ENCODE peak calls at places on chromosome 9, in seven cellular contexts. S is epithelial cell of esophagus, N is stomach, U is HCT116, I is astrocyte of the spinal cord, Y is AG04449, G is A549. X is an unnamed sample.

GRCh38 chr9:93592389-93593021 is 16.1 kb downstream of the PHF2 start:
- DNase-seq in S (no peak), N (no peak), U (peak), I (peak), Y (no peak), G (no peak), X (no peak)

GRCh38 chr9:88533951-88534455 is 975 bp upstream of the NXNL2 start:
- DNase-seq in S (peak), N (peak), U (no peak), I (peak), Y (no peak), G (peak), X (peak)

GRCh38 chr9:98104445-98104881 is 14.6 kb downstream of the TRIM14 start:
- DNase-seq in S (no peak), N (no peak), U (no peak), I (no peak), Y (no peak), G (no peak), X (no peak)

GRCh38 chr9:112338561-112338960 is 5.1 kb upstream of the PTBP3 start:
- DNase-seq in S (peak), N (no peak), U (peak), I (peak), Y (peak), G (peak), X (no peak)

GRCh38 chr9:125633116-125633743 is 73.8 kb downstream of the MAPKAP1 start:
- DNase-seq in S (peak), N (peak), U (no peak), I (no peak), Y (no peak), G (no peak), X (peak)

GRCh38 chr9:16386579-16387077 is 483.8 kb downstream of the BNC2 start:
- DNase-seq in S (no peak), N (no peak), U (no peak), I (no peak), Y (no peak), G (no peak), X (no peak)

GRCh38 chr9:100091650-100092049 is 7.2 kb downstream of the ERP44 start:
- DNase-seq in S (no peak), N (no peak), U (no peak), I (no peak), Y (no peak), G (no peak), X (no peak)

GRCh38 chr9:100579665-100580064 is 1.8 kb downstream of the CAVIN4 start:
- DNase-seq in S (no peak), N (no peak), U (no peak), I (no peak), Y (no peak), G (no peak), X (no peak)

GRCh38 chr9:33447404-33448158 is at the start of gene AQP3:
- DNase-seq in S (peak), N (peak), U (no peak), I (peak), Y (no peak), G (peak), X (peak)

GRCh38 chr9:68538200-68538599 is 2.5 kb downstream of the TMEM252 start:
- DNase-seq in S (no peak), N (no peak), U (no peak), I (no peak), Y (no peak), G (no peak), X (no peak)

GRCh38 chr9:90999425-91000397 is 198.1 kb downstream of the SYK start:
- DNase-seq in S (peak), N (no peak), U (no peak), I (no peak), Y (peak), G (no peak), X (peak)

GRCh38 chr9:88920645-88921044 is 70.6 kb upstream of the S1PR3 start:
- DNase-seq in S (peak), N (no peak), U (no peak), I (no peak), Y (no peak), G (no peak), X (no peak)

GRCh38 chr9:120702075-120702474 is 12.2 kb downstream of the MEGF9 start:
- DNase-seq in S (peak), N (no peak), U (no peak), I (no peak), Y (no peak), G (no peak), X (no peak)

GRCh38 chr9:136185596-136185995 is 19.3 kb downstream of the LHX3 start:
- DNase-seq in S (no peak), N (no peak), U (no peak), I (no peak), Y (no peak), G (no peak), X (no peak)

GRCh38 chr9:18596920-18597319 is 123.0 kb downstream of the ADAMTSL1 start:
- DNase-seq in S (peak), N (no peak), U (no peak), I (no peak), Y (peak), G (no peak), X (no peak)

GRCh38 chr9:98365227-98365669 is 109.8 kb upstream of the TBC1D2 start:
- DNase-seq in S (peak), N (no peak), U (peak), I (no peak), Y (no peak), G (no peak), X (no peak)

GRCh38 chr9:121285835-121286687 is 18.1 kb downstream of the GSN start:
- DNase-seq in S (peak), N (peak), U (peak), I (peak), Y (no peak), G (no peak), X (peak)

GRCh38 chr9:80491086-80491749 is 919.5 kb downstream of the TLE4 start:
- DNase-seq in S (no peak), N (no peak), U (no peak), I (no peak), Y (no peak), G (no peak), X (no peak)

GRCh38 chr9:1434082-1434481 is 383.9 kb downstream of the DMRT2 start:
- DNase-seq in S (peak), N (no peak), U (no peak), I (no peak), Y (no peak), G (peak), X (no peak)

GRCh38 chr9:73132034-73132776 is 19.5 kb upstream of the ANXA1 start:
- DNase-seq in S (peak), N (peak), U (no peak), I (peak), Y (no peak), G (no peak), X (peak)

GRCh38 chr9:108521063-108521462 is 334.7 kb downstream of the ACTL7B start:
- DNase-seq in S (peak), N (no peak), U (no peak), I (peak), Y (no peak), G (no peak), X (no peak)

GRCh38 chr9:109381011-109381729 is 60.3 kb upstream of the EPB41L4B start:
- DNase-seq in S (peak), N (no peak), U (no peak), I (peak), Y (no peak), G (no peak), X (no peak)

GRCh38 chr9:136409557-136410455 is 608 bp downstream of the ENTR1 start:
- DNase-seq in S (peak), N (peak), U (no peak), I (no peak), Y (no peak), G (peak), X (peak)

GRCh38 chr9:22214497-22215031 is 205.5 kb upstream of the CDKN2B start:
- DNase-seq in S (peak), N (no peak), U (no peak), I (peak), Y (no peak), G (no peak), X (peak)

GRCh38 chr9:34332370-34332964 is 3.1 kb downstream of the NUDT2 start:
- DNase-seq in S (peak), N (no peak), U (peak), I (peak), Y (no peak), G (peak), X (no peak)

GRCh38 chr9:101536938-101537337 is 3.3 kb downstream of the RNF20 start:
- DNase-seq in S (peak), N (no peak), U (no peak), I (peak), Y (no peak), G (no peak), X (no peak)

GRCh38 chr9:136927343-136928261 is 16.9 kb downstream of the FBXW5 start:
- DNase-seq in S (no peak), N (no peak), U (no peak), I (peak), Y (no peak), G (no peak), X (no peak)

GRCh38 chr9:112047538-112048066 is 127.5 kb downstream of the SUSD1 start:
- DNase-seq in S (peak), N (no peak), U (no peak), I (no peak), Y (no peak), G (no peak), X (no peak)

GRCh38 chr9:98333703-98334582 is 78.5 kb upstream of the TBC1D2 start:
- DNase-seq in S (peak), N (no peak), U (peak), I (peak), Y (no peak), G (no peak), X (no peak)

GRCh38 chr9:70533492-70533891 is 119.0 kb upstream of the KLF9 start:
- DNase-seq in S (no peak), N (no peak), U (no peak), I (no peak), Y (no peak), G (no peak), X (no peak)

GRCh38 chr9:96137666-96138429 is 164.1 kb downstream of the HSD17B3 start:
- DNase-seq in S (no peak), N (no peak), U (no peak), I (no peak), Y (no peak), G (no peak), X (no peak)

GRCh38 chr9:130054428-130054786 is 701 bp downstream of the GPR107 start:
- DNase-seq in S (no peak), N (no peak), U (no peak), I (no peak), Y (no peak), G (no peak), X (no peak)

GRCh38 chr9:130053109-130053503 is 600 bp upstream of the GPR107 start:
- DNase-seq in S (no peak), N (no peak), U (no peak), I (no peak), Y (no peak), G (no peak), X (no peak)

GRCh38 chr9:130054820-130055219 is 1.1 kb downstream of the GPR107 start:
- DNase-seq in S (no peak), N (no peak), U (no peak), I (no peak), Y (no peak), G (no peak), X (no peak)

GRCh38 chr9:130051855-130052254 is 1.9 kb upstream of the GPR107 start:
- DNase-seq in S (peak), N (no peak), U (no peak), I (no peak), Y (no peak), G (no peak), X (no peak)

GRCh38 chr9:130053504-130054427 is at the start of gene GPR107:
- DNase-seq in S (peak), N (peak), U (peak), I (peak), Y (no peak), G (peak), X (peak)
- TF ChIP-seq CTCF in S (no peak), N (no peak), U (no peak), I (no peak), Y (no peak), G (no peak), X (no peak)

GRCh38 chr9:23850242-23851023 is 24.4 kb upstream of the ELAVL2 start:
- DNase-seq in S (peak), N (no peak), U (no peak), I (peak), Y (no peak), G (no peak), X (no peak)
- H3K4me3 ChIP-seq in S (peak), N (peak), U (no peak), I (peak), Y (peak), G (peak), X (no peak)

GRCh38 chr9:105246656-105247162 is 2.3 kb downstream of the SLC44A1 start:
- DNase-seq in S (no peak), N (no peak), U (no peak), I (no peak), Y (no peak), G (no peak), X (no peak)

GRCh38 chr9:105244274-105244995 is at the start of gene SLC44A1:
- DNase-seq in S (peak), N (peak), U (peak), I (peak), Y (peak), G (peak), X (peak)

GRCh38 chr9:105245720-105246161 is 1.3 kb downstream of the SLC44A1 start:
- DNase-seq in S (no peak), N (no peak), U (no peak), I (no peak), Y (no peak), G (no peak), X (no peak)

GRCh38 chr9:105243935-105244273 is 547 bp upstream of the SLC44A1 start:
- DNase-seq in S (no peak), N (no peak), U (no peak), I (no peak), Y (no peak), G (no peak), X (no peak)

GRCh38 chr9:105244996-105245719 is 707 bp downstream of the SLC44A1 start:
- DNase-seq in S (peak), N (peak), U (no peak), I (no peak), Y (no peak), G (peak), X (peak)
- TF ChIP-seq CTCF in S (peak), N (peak), U (peak), I (peak), Y (no peak), G (peak), X (peak)

DNA sequence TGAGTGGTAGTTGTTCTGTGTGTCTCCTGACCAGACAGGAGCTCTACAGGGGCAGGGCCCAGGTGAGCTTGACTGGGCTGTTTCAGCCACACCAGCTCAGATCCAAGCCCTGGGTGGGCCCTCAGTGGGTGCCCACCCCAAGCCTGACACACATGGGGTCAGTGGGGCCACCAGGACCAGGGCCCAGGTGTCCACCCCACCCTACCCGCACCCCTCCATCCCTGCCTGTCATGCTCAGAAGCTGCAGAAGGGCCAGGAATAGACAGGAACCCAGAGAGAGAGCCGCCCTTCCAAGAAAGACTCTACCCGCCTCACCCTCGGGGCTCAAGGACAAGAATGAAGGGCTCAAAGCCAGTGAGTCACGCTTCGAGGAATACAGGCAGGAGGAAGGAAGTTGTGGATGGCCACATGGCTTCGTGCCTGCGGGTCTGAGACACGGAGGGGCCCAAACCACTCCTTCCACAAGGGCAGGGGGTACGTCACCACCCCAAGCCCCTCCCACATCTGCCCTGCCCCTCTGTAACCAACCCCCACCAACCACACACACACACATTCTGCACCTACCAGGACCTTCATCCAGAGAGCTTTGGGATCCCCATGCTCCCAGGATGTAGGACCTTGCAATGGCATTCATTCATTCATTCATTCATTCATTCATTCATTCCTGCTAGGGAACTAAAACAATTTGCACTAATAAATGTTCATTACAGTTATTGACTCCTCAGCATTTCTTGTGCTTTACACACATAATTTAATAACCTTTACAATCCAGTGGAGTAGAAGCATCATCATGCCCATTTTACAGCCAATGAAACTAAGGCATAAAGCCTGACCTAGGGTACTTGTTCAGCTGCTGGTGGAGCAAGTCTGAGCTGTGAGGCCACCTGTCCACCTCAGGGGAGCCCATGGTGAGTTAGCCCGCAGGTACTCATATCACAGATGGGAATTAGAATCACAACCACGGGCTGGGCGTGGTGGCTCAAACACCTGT is 56.0 kb upstream of the STXBP1 start:
- DNase-seq in S (peak), N (peak), U (peak), I (peak), Y (peak), G (peak), X (peak)
- H3K4me3 ChIP-seq in S (no peak), N (no peak), U (no peak), I (no peak), Y (peak), G (no peak), X (no peak)

GRCh38 chr9:38298904-38299303 is 93.6 kb upstream of the ALDH1B1 start:
- DNase-seq in S (no peak), N (no peak), U (no peak), I (no peak), Y (no peak), G (no peak), X (no peak)
- TF ChIP-seq CTCF in S (no peak), N (no peak), U (no peak), I (no peak), Y (no peak), G (no peak), X (no peak)

GRCh38 chr9:95127249-95128176 is 190.0 kb downstream of the FANCC start:
- DNase-seq in S (peak), N (peak), U (peak), I (peak), Y (no peak), G (peak), X (peak)
- H3K4me3 ChIP-seq in S (peak), N (peak), U (no peak), I (peak), Y (peak), G (no peak), X (no peak)

DNA sequence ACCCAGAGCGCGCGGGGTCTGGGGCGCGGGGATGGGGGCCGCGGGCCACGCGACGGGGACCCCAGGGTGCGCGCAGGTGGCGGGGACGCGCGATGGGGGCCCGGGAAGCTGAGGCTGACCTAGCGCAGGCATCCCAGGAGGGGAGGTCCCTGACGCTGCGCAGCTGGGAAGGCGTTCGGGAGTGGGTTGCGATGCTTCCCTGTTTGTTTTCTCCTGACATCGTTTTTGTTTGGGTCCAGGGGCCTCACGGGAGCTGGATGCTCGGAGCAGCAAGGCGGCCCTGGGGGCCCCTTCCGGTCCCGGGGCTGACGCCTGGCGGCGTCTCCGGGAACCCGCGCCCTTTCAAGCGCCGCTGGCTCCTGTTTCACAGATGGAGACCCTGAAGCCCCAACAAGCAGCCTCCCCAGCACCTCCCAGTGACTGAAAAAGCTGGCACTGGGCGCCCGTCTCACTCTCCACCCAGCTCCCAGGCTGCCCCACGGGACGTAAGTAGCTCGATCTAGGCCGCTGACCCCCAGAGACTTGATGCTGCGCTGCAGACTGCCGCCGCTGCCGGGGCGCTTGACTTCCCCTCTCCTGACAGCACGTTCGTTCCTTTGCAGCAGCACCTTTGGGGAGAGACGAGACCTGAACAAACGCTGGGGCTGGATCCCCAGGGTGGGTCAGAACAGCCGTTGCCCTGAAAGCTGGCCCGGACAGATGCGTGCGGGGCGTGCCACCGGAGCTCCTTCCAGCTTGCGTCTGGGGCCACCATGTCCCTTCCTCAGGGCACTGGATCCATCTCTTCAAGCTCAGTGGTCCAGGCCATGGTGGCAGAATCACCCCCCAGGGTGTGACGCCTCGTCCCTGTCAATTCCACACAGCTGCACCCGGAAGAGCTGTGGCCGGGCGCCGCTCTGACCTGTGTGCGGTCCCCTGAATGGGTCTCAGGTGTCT is 593 bp downstream of the BRD3OS start:
- DNase-seq in S (peak), N (peak), U (no peak), I (peak), Y (no peak), G (peak), X (peak)
- TF ChIP-seq CTCF in S (no peak), N (no peak), U (no peak), I (peak), Y (peak), G (no peak), X (no peak)

DNA sequence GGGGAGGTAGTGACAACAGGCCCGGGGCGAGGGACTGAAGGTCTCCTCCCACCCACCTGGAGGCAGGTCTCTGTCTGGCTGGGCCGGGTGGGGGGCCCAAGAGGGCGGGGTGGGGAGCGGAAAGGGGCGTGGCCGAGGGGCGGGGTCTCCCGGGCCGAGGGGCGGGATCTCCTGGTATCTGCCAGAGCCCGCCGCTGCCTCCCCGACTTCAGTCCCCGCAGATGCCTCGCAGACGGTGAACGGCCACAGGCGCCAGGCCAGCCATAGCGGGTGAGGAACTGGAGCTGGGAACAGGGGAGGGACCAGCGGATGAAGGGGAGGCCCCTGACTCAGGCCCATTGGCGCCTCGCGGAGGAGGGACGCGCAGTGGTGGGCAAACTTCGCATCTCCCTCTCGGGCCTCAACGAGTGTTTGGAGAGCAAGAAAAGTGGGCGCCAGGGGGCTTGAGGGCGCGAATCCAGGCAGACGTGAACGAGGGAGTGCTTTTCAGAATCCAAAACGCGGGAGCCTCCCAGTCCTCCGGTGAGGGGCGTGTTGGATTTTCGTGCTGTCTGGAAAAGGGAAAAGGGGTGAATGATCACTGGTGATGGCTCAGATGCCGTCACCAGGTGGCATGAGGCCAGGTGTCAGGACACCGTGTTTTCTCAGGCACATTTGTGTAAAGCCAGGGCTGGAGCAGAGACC is at the start of gene ADGRD2:
- DNase-seq in S (peak), N (no peak), U (no peak), I (peak), Y (no peak), G (no peak), X (peak)
- H3K4me3 ChIP-seq in S (peak), N (peak), U (no peak), I (no peak), Y (peak), G (no peak), X (no peak)